ENCODE peak calls at places on chromosome 1, in seven cellular contexts. G is SJSA1, N is RWPE2, J is spleen, I is hepatocyte, E is dorsolateral prefrontal cortex, B is mammary epithelial cell. K is an unnamed sample.
A peak's percentile ranks its signal among the peaks of the same experiment; 100 is the strongest.

GRCh38 chr1:1268284-1268682 is 5.4 kb downstream of the UBE2J2 start:
- DNase-seq in G (no peak), N (no peak), J (no peak), I (no peak), E (no peak), B (no peak), K (no peak)

GRCh38 chr1:200771625-200772555 is 33.2 kb downstream of the CAMSAP2 start:
- DNase-seq in G (no peak), N (no peak), J (no peak), I (peak; percentile 21), E (no peak), B (peak; percentile 77), K (peak; percentile 81)

GRCh38 chr1:156025873-156026272 is 5.1 kb upstream of the SSR2 start:
- DNase-seq in G (peak; percentile 63), N (no peak), J (no peak), I (peak; percentile 71), E (no peak), B (no peak), K (no peak)

GRCh38 chr1:200917291-200917817 is 22.7 kb downstream of the INAVA start:
- DNase-seq in G (no peak), N (no peak), J (peak; percentile 33), I (no peak), E (no peak), B (peak; percentile 81), K (peak; percentile 88)

GRCh38 chr1:225817611-225818061 is 7.7 kb downstream of the EPHX1 start:
- DNase-seq in G (peak; percentile 95), N (no peak), J (no peak), I (no peak), E (peak; percentile 91), B (peak; percentile 75), K (peak; percentile 31)

GRCh38 chr1:18557621-18558465 is 72.8 kb upstream of the PAX7 start:
- DNase-seq in G (no peak), N (no peak), J (no peak), I (peak; percentile 60), E (peak; percentile 80), B (no peak), K (peak; percentile 4)

GRCh38 chr1:91732291-91732953 is 153.5 kb downstream of the TGFBR3 start:
- DNase-seq in G (peak; percentile 71), N (no peak), J (no peak), I (peak; percentile 84), E (no peak), B (peak; percentile 66), K (no peak)

GRCh38 chr1:112700290-112701226 is 6.4 kb downstream of the RHOC start:
- DNase-seq in G (peak; percentile 99), N (peak; percentile 89), J (peak; percentile 94), I (peak; percentile 97), E (peak; percentile 52), B (peak; percentile 78), K (peak; percentile 86)

GRCh38 chr1:243505986-243506689 is 250.3 kb downstream of the SDCCAG8 start:
- DNase-seq in G (no peak), N (no peak), J (no peak), I (no peak), E (no peak), B (no peak), K (no peak)

GRCh38 chr1:246566808-246567154 is 525 bp downstream of the CNST start:
- DNase-seq in G (no peak), N (no peak), J (no peak), I (no peak), E (no peak), B (no peak), K (no peak)

GRCh38 chr1:219358080-219358479 is 184.4 kb downstream of the LYPLAL1 start:
- DNase-seq in G (no peak), N (no peak), J (no peak), I (no peak), E (no peak), B (no peak), K (no peak)

GRCh38 chr1:48530727-48531351 is 58.8 kb upstream of the SPATA6 start:
- DNase-seq in G (peak; percentile 46), N (no peak), J (no peak), I (peak; percentile 93), E (peak; percentile 11), B (peak; percentile 56), K (peak; percentile 13)

GRCh38 chr1:25786887-25787286 is 13.1 kb upstream of the SELENON start:
- DNase-seq in G (no peak), N (no peak), J (no peak), I (no peak), E (no peak), B (no peak), K (peak; percentile 25)

GRCh38 chr1:94095112-94095637 is 25.8 kb downstream of the ABCA4 start:
- DNase-seq in G (peak; percentile 64), N (no peak), J (no peak), I (peak; percentile 70), E (peak; percentile 50), B (no peak), K (no peak)

GRCh38 chr1:203518541-203518940 is 24.6 kb downstream of the OPTC start:
- DNase-seq in G (no peak), N (no peak), J (no peak), I (no peak), E (no peak), B (no peak), K (no peak)

GRCh38 chr1:155463865-155464264 is 98.7 kb downstream of the ASH1L start:
- DNase-seq in G (peak; percentile 47), N (no peak), J (no peak), I (peak; percentile 38), E (no peak), B (peak; percentile 58), K (peak; percentile 37)

GRCh38 chr1:246989901-246990300 is 18.0 kb downstream of the ZNF695 start:
- DNase-seq in G (no peak), N (no peak), J (no peak), I (no peak), E (no peak), B (no peak), K (no peak)

GRCh38 chr1:242784807-242785206 is 260.3 kb upstream of the PLD5 start:
- DNase-seq in G (no peak), N (no peak), J (no peak), I (no peak), E (peak; percentile 33), B (no peak), K (no peak)

DNA sequence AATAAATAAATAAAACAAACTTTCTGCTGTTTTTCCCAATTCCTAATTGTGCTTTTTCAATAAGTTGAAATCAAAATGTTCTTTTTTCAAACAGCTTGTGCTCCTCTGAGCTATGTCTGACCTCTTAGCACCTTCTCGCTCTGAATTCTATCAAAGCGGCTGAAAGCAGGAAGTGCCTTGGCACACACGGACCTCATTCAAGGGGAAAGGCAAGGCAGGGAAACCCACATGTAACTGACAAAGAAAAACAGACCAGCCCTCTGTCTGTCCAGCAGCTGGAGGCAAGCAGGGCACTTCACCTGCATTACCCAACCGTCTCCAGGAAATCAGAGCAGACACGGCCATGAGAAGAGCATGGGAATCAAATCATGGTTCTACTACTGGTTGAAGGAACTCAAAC is 56.7 kb downstream of the PLPP3 start:
- DNase-seq in G (no peak), N (no peak), J (no peak), I (no peak), E (no peak), B (no peak), K (no peak)
- H3K27me3 ChIP-seq in G (no peaks in the 10 kb centered on the region), N (no peaks in the 10 kb centered on the region), J (no peaks in the 10 kb centered on the region), I (no peaks in the 10 kb centered on the region), E (no peaks in the 10 kb centered on the region), B (no peaks in the 10 kb centered on the region), K (no peaks in the 10 kb centered on the region)

DNA sequence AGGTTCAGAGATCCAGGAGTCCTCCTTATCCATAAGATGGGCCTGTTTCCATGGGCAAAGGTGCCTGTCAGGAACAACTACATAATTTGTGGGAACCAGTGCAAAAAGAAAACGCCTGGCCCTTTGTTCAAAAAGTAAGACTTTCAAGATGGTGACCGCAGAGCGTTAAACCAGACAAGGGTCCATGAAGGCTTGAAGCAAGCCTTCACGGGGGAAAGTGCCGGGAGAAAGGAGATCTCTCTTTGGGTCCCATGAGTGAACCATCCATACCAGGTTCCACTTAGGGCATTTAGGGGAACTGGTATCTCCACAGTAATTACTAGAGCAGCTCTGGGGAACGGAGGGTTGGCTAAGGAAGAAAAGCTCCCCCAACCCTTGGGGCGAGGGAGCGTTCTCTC is 927 bp upstream of the RASSF5 start:
- DNase-seq in G (no peak), N (no peak), J (peak; percentile 32), I (no peak), E (no peak), B (no peak), K (no peak)
- H3K27me3 ChIP-seq in G (no peaks in the 10 kb centered on the region), N (no peaks in the 10 kb centered on the region), J (peaks cover 25% of the 10 kb centered on the region), I (peaks cover 56% of the 10 kb centered on the region), E (peaks cover 6% of the 10 kb centered on the region), B (no peaks in the 10 kb centered on the region), K (no peaks in the 10 kb centered on the region)

GRCh38 chr1:63198921-63199530 is 123.3 kb upstream of the FOXD3 start:
- DNase-seq in G (no peak), N (no peak), J (no peak), I (no peak), E (no peak), B (no peak), K (no peak)
- H3K27me3 ChIP-seq in G (no peaks in the 10 kb centered on the region), N (peaks cover 27% of the 10 kb centered on the region), J (peaks cover 13% of the 10 kb centered on the region), I (peaks cover 19% of the 10 kb centered on the region), E (no peaks in the 10 kb centered on the region), B (peaks cover 2% of the 10 kb centered on the region), K (peaks cover 39% of the 10 kb centered on the region)

DNA sequence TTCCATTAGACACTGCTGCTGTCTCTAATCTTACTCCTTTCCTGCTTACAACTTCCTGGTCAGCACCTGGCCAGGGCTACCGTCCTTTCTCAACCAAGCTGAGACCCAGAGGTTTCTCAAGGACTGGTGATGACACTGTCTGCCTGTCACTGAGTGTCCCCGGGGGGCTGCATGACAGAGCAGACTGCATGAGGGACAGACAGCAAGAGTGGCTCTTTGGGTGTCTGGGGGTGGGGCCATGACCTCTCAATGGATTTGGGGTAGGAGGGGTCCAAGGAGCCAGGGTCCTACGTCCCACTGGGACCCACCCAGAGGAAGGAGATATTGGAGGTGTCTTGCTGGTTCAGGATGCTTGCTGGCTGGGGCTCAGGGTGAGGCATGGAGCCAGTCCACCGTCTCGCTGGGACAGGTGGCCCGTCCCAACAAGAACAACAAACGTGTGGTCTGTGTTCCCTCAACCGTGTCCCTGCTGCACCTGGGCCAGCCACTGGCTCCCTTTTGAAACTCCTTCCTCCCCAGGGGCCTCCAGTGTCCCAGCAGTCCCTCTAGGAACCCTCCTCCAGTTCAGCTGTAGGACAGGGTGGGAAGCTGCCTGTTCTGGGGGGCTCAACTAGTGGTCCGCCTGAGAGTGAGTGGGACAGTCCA is 344.6 kb upstream of the AJAP1 start:
- DNase-seq in G (no peak), N (no peak), J (no peak), I (no peak), E (no peak), B (no peak), K (no peak)
- H3K27me3 ChIP-seq in G (no peaks in the 10 kb centered on the region), N (no peaks in the 10 kb centered on the region), J (peaks cover 4% of the 10 kb centered on the region), I (no peaks in the 10 kb centered on the region), E (no peaks in the 10 kb centered on the region), B (no peaks in the 10 kb centered on the region), K (no peaks in the 10 kb centered on the region)

GRCh38 chr1:44412591-44412990 is 7.5 kb downstream of the RNF220 start:
- DNase-seq in G (no peak), N (no peak), J (no peak), I (no peak), E (no peak), B (no peak), K (no peak)
- H3K27me3 ChIP-seq in G (peaks cover 89% of the 10 kb centered on the region), N (peaks cover 100% of the 10 kb centered on the region), J (peaks cover 99% of the 10 kb centered on the region), I (peaks cover 98% of the 10 kb centered on the region), E (peaks cover 77% of the 10 kb centered on the region), B (peaks cover 61% of the 10 kb centered on the region), K (peaks cover 100% of the 10 kb centered on the region)

GRCh38 chr1:100629391-100629790 is 90.2 kb upstream of the VCAM1 start:
- DNase-seq in G (no peak), N (no peak), J (no peak), I (no peak), E (no peak), B (peak; percentile 27), K (no peak)
- H3K27me3 ChIP-seq in G (no peaks in the 10 kb centered on the region), N (no peaks in the 10 kb centered on the region), J (no peaks in the 10 kb centered on the region), I (no peaks in the 10 kb centered on the region), E (no peaks in the 10 kb centered on the region), B (no peaks in the 10 kb centered on the region), K (no peaks in the 10 kb centered on the region)